ENCODE peak calls at places on chromosomes 16 and 17, in four cellular contexts. T is Panc1, Y is left ventricle myocardium inferior, Q is mammary epithelial cell. V is an unnamed sample. For H3K4me1, the result is how much of the 10 kb centered on the place peaks cover.

GRCh38 chr17:2020721-2021120 is 4.4 kb downstream of the RTN4RL1 start:
- DNase-seq in Q (no peak), T (no peak), Y (no peak), V (no peak)

GRCh38 chr16:85940214-85940613 is 41.3 kb downstream of the IRF8 start:
- DNase-seq in T (no peak), Y (no peak), Q (no peak), V (no peak)

GRCh38 chr17:40284085-40284713 is 3.5 kb upstream of the CDC6 start:
- DNase-seq in Q (peak), T (no peak), Y (no peak), V (no peak)

GRCh38 chr17:5416886-5417285 is 2.6 kb downstream of the NUP88 start:
- DNase-seq in Q (peak), T (no peak), Y (no peak), V (no peak)

GRCh38 chr17:80068301-80069160 is 32.1 kb downstream of the CCDC40 start:
- DNase-seq in T (no peak), Q (peak), Y (no peak), V (peak)

GRCh38 chr16:4601317-4602186 is 13.1 kb downstream of the UBALD1 start:
- DNase-seq in T (no peak), Q (no peak), Y (no peak), V (no peak)

GRCh38 chr17:9002610-9003354 is 18.5 kb upstream of the NTN1 start:
- DNase-seq in Q (peak), Y (peak), T (no peak), V (no peak)

GRCh38 chr16:78655481-78656114 is 556.1 kb downstream of the WWOX start:
- DNase-seq in Y (no peak), Q (no peak), T (no peak), V (no peak)

GRCh38 chr17:42365136-42365535 is 23.1 kb downstream of the STAT3 start:
- DNase-seq in Q (peak), T (no peak), Y (no peak), V (no peak)

GRCh38 chr16:19429271-19429670 is 11.6 kb downstream of the TMC5 start:
- DNase-seq in T (no peak), Q (no peak), Y (no peak), V (no peak)

GRCh38 chr17:40177275-40177874 is at the start of gene RAPGEFL1:
- DNase-seq in T (no peak), Q (peak), Y (peak), V (peak)

GRCh38 chr17:40309031-40309937 is at the start of gene RARA:
- DNase-seq in Y (peak), Q (no peak), T (no peak), V (no peak)

GRCh38 chr16:30335598-30336474 is 19.3 kb downstream of the CD2BP2 start:
- DNase-seq in Q (peak), T (no peak), Y (no peak), V (peak)

GRCh38 chr16:82523786-82524185 is 103.0 kb upstream of the CDH13 start:
- DNase-seq in Q (peak), Y (no peak), T (no peak), V (no peak)

GRCh38 chr17:47800686-47801085 is 20.9 kb downstream of the OSBPL7 start:
- DNase-seq in Q (no peak), Y (no peak), T (no peak), V (no peak)

GRCh38 chr16:87847785-87848675 is 21.3 kb downstream of the SLC7A5 start:
- DNase-seq in Q (no peak), T (no peak), Y (no peak), V (no peak)

GRCh38 chr16:88770459-88771293 is 14.3 kb downstream of the PIEZO1 start:
- DNase-seq in Y (peak), Q (peak), T (no peak), V (peak)

GRCh38 chr16:19765860-19766553 is 47.9 kb downstream of the IQCK start:
- DNase-seq in T (no peak), Y (peak), Q (no peak), V (peak)

GRCh38 chr17:4469552-4469951 is 29.1 kb upstream of the SPNS2 start:
- DNase-seq in Q (no peak), Y (peak), T (no peak), V (peak)

GRCh38 chr17:50072925-50073324 is 17.0 kb downstream of the ITGA3 start:
- DNase-seq in Y (no peak), T (no peak), Q (no peak), V (no peak)
- H3K27ac ChIP-seq in Y (no peak), T (no peak), Q (no peak), V (no peak)

GRCh38 chr17:51120357-51120738 is 320 bp downstream of the SPAG9 start:
- DNase-seq in Y (no peak), T (no peak), Q (no peak), V (no peak)

GRCh38 chr17:51121620-51122472 is 1.2 kb upstream of the SPAG9 start:
- DNase-seq in T (peak), Q (peak), Y (peak), V (peak)

GRCh38 chr17:51120739-51121619 is at the start of gene SPAG9:
- DNase-seq in Y (peak), Q (peak), T (peak), V (peak)

GRCh38 chr17:51118330-51119195 is 2.1 kb downstream of the SPAG9 start:
- DNase-seq in Y (no peak), T (no peak), Q (no peak), V (peak)

GRCh38 chr17:51119415-51120356 is 982 bp downstream of the SPAG9 start:
- DNase-seq in Y (peak), T (no peak), Q (peak), V (peak)
- TF ChIP-seq CTCF in Y (peak), T (no peak), Q (peak), V (peak)

GRCh38 chr17:78330570-78331224 is 29.2 kb downstream of the SOCS3 start:
- DNase-seq in Q (no peak), T (no peak), Y (no peak), V (peak)

GRCh38 chr17:78332530-78332929 is 27.3 kb downstream of the SOCS3 start:
- DNase-seq in T (no peak), Q (no peak), Y (no peak), V (no peak)

GRCh38 chr17:78329263-78330059 is 30.4 kb downstream of the SOCS3 start:
- DNase-seq in T (no peak), Q (peak), Y (no peak), V (no peak)

GRCh38 chr17:78335176-78335575 is 24.7 kb downstream of the SOCS3 start:
- DNase-seq in Q (no peak), T (no peak), Y (no peak), V (no peak)

GRCh38 chr17:78332991-78333390 is 26.9 kb downstream of the SOCS3 start:
- DNase-seq in T (no peak), Q (no peak), Y (no peak), V (no peak)
- H3K4me1 ChIP-seq in T (half or more), Q (under half), Y (under half), V (under half)

GRCh38 chr16:84749815-84750214 is 50.0 kb downstream of the USP10 start:
- DNase-seq in Q (no peak), T (no peak), Y (no peak), V (no peak)
- H3K27ac ChIP-seq in Q (no peak), T (no peak), Y (peak), V (no peak)

DNA sequence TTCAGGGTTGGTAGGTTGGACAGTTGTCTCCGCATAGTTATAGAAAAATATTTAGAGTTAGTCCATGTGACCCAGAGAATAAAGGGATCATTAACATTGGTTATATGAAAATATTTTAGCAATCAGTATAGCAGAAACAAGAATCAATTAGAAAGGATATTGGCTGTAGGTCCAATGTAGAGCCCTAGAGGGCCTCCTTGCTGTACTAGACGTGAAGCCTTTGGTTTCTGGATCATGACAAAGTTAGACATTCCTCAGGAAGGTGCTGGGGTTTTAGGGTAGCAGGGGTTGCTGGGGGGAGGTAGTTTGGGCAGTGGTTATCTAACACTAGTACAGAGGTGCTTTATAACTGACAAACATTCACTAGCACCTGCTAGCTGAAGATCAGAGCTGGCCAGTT is 31.6 kb upstream of the ANKFN1 start:
- DNase-seq in Y (no peak), T (no peak), Q (no peak), V (no peak)
- TF ChIP-seq CTCF in Y (no peak), T (no peak), Q (peak), V (no peak)

GRCh38 chr17:17841620-17842025 is 4.8 kb upstream of the SREBF1 start:
- DNase-seq in T (no peak), Q (no peak), Y (peak), V (peak)

GRCh38 chr17:17843096-17843495 is 6.3 kb upstream of the SREBF1 start:
- DNase-seq in Y (no peak), Q (no peak), T (no peak), V (no peak)

GRCh38 chr17:17842111-17842876 is 5.5 kb upstream of the SREBF1 start:
- DNase-seq in Y (no peak), T (no peak), Q (no peak), V (no peak)

GRCh38 chr17:17839792-17840707 is 3.3 kb upstream of the SREBF1 start:
- DNase-seq in Y (peak), T (no peak), Q (peak), V (peak)

DNA sequence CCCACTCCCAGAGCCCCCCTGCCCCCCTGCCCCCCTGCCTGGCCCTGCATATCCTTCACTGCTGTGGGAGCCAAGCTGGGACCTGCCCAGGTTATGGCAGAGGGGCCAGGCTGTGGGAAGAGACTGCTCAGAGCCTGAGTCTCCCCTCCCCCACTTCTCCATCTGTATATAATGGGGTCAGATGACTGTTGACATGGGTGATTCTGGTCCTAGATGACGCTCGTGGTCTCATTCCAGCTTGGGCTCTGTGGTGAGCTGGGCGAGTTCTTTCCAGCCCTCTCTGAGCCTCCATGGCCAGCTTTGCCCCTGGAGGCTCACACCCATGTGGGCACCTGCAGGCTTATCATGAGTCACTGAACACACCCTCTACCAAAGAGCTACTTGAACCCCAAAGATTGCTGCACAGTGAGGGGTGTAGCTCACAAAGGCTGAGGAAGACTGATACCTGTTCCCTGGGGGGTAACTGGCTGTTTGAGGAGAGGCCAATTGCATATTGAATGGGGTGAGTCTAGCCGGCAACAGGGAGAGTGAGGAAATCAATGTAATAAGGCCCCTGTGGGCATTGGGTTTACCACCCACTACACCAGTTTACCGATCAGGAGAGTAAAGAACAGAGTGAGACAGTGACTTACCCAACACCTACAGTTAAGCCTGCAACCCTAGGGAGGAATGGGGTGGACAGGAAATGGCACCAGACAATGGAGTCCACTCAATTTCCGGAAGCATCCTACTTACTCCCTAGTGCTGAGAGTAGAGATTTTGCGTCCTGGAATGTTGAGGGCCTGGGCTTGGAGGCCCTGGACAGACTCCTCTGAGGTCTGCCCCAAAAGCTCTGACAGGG is 4.2 kb upstream of the SREBF1 start:
- DNase-seq in Q (peak), T (no peak), Y (no peak), V (no peak)
- H3K4me1 ChIP-seq in Q (half or more), T (under half), Y (half or more), V (half or more)

GRCh38 chr16:72173997-72174396 is 2.0 kb upstream of the PMFBP1 start:
- DNase-seq in T (no peak), Y (no peak), Q (peak), V (no peak)

GRCh38 chr16:72168365-72168764 is 3.6 kb downstream of the PMFBP1 start:
- DNase-seq in Q (no peak), Y (no peak), T (no peak), V (no peak)

GRCh38 chr16:72169708-72170107 is 2.2 kb downstream of the PMFBP1 start:
- DNase-seq in Y (no peak), Q (no peak), T (no peak), V (no peak)

GRCh38 chr16:72174726-72175125 is 2.8 kb upstream of the PMFBP1 start:
- DNase-seq in Q (no peak), T (no peak), Y (no peak), V (no peak)

DNA sequence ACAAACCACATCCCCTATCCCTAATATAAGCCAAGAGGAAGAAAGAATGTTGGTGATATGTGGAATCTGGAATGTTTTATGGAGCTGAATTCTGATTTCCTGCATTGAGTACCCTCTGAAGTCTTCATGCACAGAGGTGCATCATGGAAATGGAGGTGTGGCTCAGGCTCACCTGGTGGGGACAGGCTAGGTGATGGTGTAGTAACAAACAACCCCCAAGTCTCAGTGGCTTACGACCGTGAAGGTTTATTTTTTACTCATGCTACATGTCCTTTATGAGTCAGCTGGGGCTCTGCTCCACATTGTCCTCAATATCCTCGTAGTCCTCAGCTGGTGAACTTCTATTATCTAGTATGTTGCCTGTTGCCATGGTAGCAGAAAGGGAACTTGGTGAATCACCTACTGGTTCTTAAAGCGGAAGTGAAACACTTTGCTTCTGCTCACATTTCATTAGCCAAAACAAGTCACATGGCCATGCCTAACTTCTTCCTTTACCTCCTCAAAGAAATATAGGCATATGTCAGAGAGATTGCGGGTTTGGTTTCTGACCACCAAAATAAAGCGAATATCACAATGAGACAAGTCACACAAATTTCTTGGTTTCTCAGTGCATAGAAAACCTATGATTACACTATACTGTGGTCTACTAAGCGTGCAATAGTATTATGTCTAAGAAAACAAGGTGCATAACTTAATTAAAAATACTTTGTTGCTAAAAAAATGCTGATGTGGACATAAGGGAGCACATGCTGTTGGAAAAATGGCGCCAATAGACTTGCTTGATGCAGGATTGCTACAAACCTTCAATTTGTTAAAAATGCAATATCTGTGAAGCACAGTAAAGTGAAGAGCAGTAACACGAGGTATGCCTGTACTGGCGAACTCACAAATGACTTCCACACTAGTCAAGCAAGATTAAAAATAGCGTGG is at the start of gene PMFBP1:
- DNase-seq in T (no peak), Q (peak), Y (no peak), V (peak)
- H3K27ac ChIP-seq in T (no peak), Q (no peak), Y (no peak), V (no peak)